ENCODE peak calls at places on chromosomes 4 and X, in nine cellular contexts. One of them, this sample, is unnamed.

GRCh38 chr4:4521069-4521468 is 20.8 kb downstream of the STX18 start:
- DNase-seq in heart left ventricle: no peak
- DNase-seq in prostate gland: no peak
- DNase-seq in fibroblast of the aortic adventitia: peak
- DNase-seq in A549: no peak
- DNase-seq in GM12878: peak
- DNase-seq in cardiac muscle cell: no peak
- DNase-seq in foreskin fibroblast: no peak
- DNase-seq in fibroblast of pulmonary artery: no peak
- DNase-seq in this sample: no peak

GRCh38 chr4:1187182-1187581 is 14.8 kb upstream of the SPON2 start:
- DNase-seq in heart left ventricle: no peak
- DNase-seq in prostate gland: no peak
- DNase-seq in cardiac muscle cell: no peak
- DNase-seq in fibroblast of the aortic adventitia: no peak
- DNase-seq in A549: no peak
- DNase-seq in foreskin fibroblast: no peak
- DNase-seq in fibroblast of pulmonary artery: no peak
- DNase-seq in GM12878: no peak
- DNase-seq in this sample: no peak

GRCh38 chr4:122119739-122120138 is 32.4 kb upstream of the BLTP1 start:
- DNase-seq in A549: no peak
- DNase-seq in cardiac muscle cell: no peak
- DNase-seq in heart left ventricle: no peak
- DNase-seq in foreskin fibroblast: no peak
- DNase-seq in GM12878: no peak
- DNase-seq in prostate gland: no peak
- DNase-seq in fibroblast of the aortic adventitia: no peak
- DNase-seq in fibroblast of pulmonary artery: no peak
- DNase-seq in this sample: no peak

GRCh38 chr4:169270810-169271691 is at the start of gene SH3RF1:
- DNase-seq in fibroblast of pulmonary artery: peak
- DNase-seq in GM12878: no peak
- DNase-seq in prostate gland: peak
- DNase-seq in heart left ventricle: peak
- DNase-seq in A549: peak
- DNase-seq in fibroblast of the aortic adventitia: peak
- DNase-seq in foreskin fibroblast: peak
- DNase-seq in cardiac muscle cell: peak
- DNase-seq in this sample: no peak

GRCh38 chr4:100208459-100208858 is 18.2 kb upstream of the DDIT4L start:
- DNase-seq in fibroblast of the aortic adventitia: peak
- DNase-seq in GM12878: no peak
- DNase-seq in fibroblast of pulmonary artery: peak
- DNase-seq in heart left ventricle: no peak
- DNase-seq in cardiac muscle cell: no peak
- DNase-seq in A549: no peak
- DNase-seq in foreskin fibroblast: no peak
- DNase-seq in prostate gland: no peak
- DNase-seq in this sample: no peak

GRCh38 chr4:162793571-162793970 is 373.1 kb downstream of the NAF1 start:
- DNase-seq in GM12878: no peak
- DNase-seq in prostate gland: no peak
- DNase-seq in fibroblast of the aortic adventitia: no peak
- DNase-seq in A549: no peak
- DNase-seq in heart left ventricle: no peak
- DNase-seq in fibroblast of pulmonary artery: peak
- DNase-seq in foreskin fibroblast: no peak
- DNase-seq in cardiac muscle cell: no peak
- DNase-seq in this sample: no peak

GRCh38 chr4:11424000-11424399 is 4.7 kb downstream of the HS3ST1 start:
- DNase-seq in foreskin fibroblast: no peak
- DNase-seq in A549: peak
- DNase-seq in fibroblast of the aortic adventitia: peak
- DNase-seq in prostate gland: peak
- DNase-seq in fibroblast of pulmonary artery: peak
- DNase-seq in cardiac muscle cell: peak
- DNase-seq in GM12878: no peak
- DNase-seq in heart left ventricle: peak
- DNase-seq in this sample: no peak

GRCh38 chr4:45855857-45856256 is 268.0 kb downstream of the GABRG1 start:
- DNase-seq in prostate gland: no peak
- DNase-seq in A549: no peak
- DNase-seq in heart left ventricle: no peak
- DNase-seq in fibroblast of the aortic adventitia: no peak
- DNase-seq in fibroblast of pulmonary artery: no peak
- DNase-seq in cardiac muscle cell: no peak
- DNase-seq in foreskin fibroblast: no peak
- DNase-seq in GM12878: no peak
- DNase-seq in this sample: no peak

GRCh38 chr4:88315460-88316017 is 31.2 kb upstream of the PPM1K start:
- DNase-seq in prostate gland: no peak
- DNase-seq in fibroblast of pulmonary artery: no peak
- DNase-seq in cardiac muscle cell: no peak
- DNase-seq in fibroblast of the aortic adventitia: no peak
- DNase-seq in heart left ventricle: no peak
- DNase-seq in A549: no peak
- DNase-seq in GM12878: no peak
- DNase-seq in foreskin fibroblast: no peak
- DNase-seq in this sample: no peak

GRCh38 chrX:102154218-102154860 is 1.4 kb downstream of the BEX5 start:
- DNase-seq in GM12878: no peak
- DNase-seq in foreskin fibroblast: no peak
- DNase-seq in prostate gland: peak
- DNase-seq in fibroblast of pulmonary artery: no peak
- DNase-seq in heart left ventricle: no peak
- DNase-seq in fibroblast of the aortic adventitia: no peak
- DNase-seq in cardiac muscle cell: peak
- DNase-seq in A549: no peak
- DNase-seq in this sample: no peak

GRCh38 chr4:20838476-20838875 is 138.2 kb downstream of the PACRGL start:
- DNase-seq in prostate gland: no peak
- DNase-seq in foreskin fibroblast: no peak
- DNase-seq in fibroblast of pulmonary artery: no peak
- DNase-seq in cardiac muscle cell: no peak
- DNase-seq in fibroblast of the aortic adventitia: no peak
- DNase-seq in GM12878: no peak
- DNase-seq in heart left ventricle: no peak
- DNase-seq in A549: no peak
- DNase-seq in this sample: no peak

GRCh38 chrX:142593470-142593869 is 388.4 kb upstream of the MAGEC2 start:
- DNase-seq in foreskin fibroblast: no peak
- DNase-seq in fibroblast of pulmonary artery: no peak
- DNase-seq in heart left ventricle: no peak
- DNase-seq in cardiac muscle cell: no peak
- DNase-seq in fibroblast of the aortic adventitia: no peak
- DNase-seq in GM12878: no peak
- DNase-seq in A549: no peak
- DNase-seq in prostate gland: no peak
- DNase-seq in this sample: no peak

GRCh38 chrX:72276478-72276953 is 532 bp downstream of the RPS4X start:
- DNase-seq in GM12878: no peak
- DNase-seq in A549: no peak
- DNase-seq in prostate gland: no peak
- DNase-seq in foreskin fibroblast: no peak
- DNase-seq in fibroblast of pulmonary artery: no peak
- DNase-seq in fibroblast of the aortic adventitia: no peak
- DNase-seq in heart left ventricle: no peak
- DNase-seq in cardiac muscle cell: no peak
- DNase-seq in this sample: no peak

GRCh38 chr4:123488916-123489315 is 92.3 kb downstream of the SPRY1 start:
- DNase-seq in prostate gland: no peak
- DNase-seq in foreskin fibroblast: peak
- DNase-seq in fibroblast of the aortic adventitia: peak
- DNase-seq in fibroblast of pulmonary artery: peak
- DNase-seq in cardiac muscle cell: no peak
- DNase-seq in heart left ventricle: no peak
- DNase-seq in A549: peak
- DNase-seq in GM12878: peak
- DNase-seq in this sample: no peak

GRCh38 chr4:147741190-147741788 is 9.4 kb downstream of the ARHGAP10 start:
- DNase-seq in A549: no peak
- DNase-seq in cardiac muscle cell: no peak
- DNase-seq in heart left ventricle: no peak
- DNase-seq in foreskin fibroblast: no peak
- DNase-seq in fibroblast of pulmonary artery: no peak
- DNase-seq in GM12878: no peak
- DNase-seq in prostate gland: no peak
- DNase-seq in fibroblast of the aortic adventitia: peak
- DNase-seq in this sample: no peak

GRCh38 chr4:95637047-95637600 is 88.4 kb upstream of the UNC5C start:
- DNase-seq in foreskin fibroblast: no peak
- DNase-seq in prostate gland: no peak
- DNase-seq in fibroblast of the aortic adventitia: peak
- DNase-seq in cardiac muscle cell: peak
- DNase-seq in A549: peak
- DNase-seq in GM12878: no peak
- DNase-seq in heart left ventricle: no peak
- DNase-seq in fibroblast of pulmonary artery: peak
- DNase-seq in this sample: no peak

GRCh38 chrX:129641941-129642340 is 12.8 kb downstream of the APLN start:
- DNase-seq in GM12878: no peak
- DNase-seq in A549: no peak
- DNase-seq in fibroblast of the aortic adventitia: no peak
- DNase-seq in foreskin fibroblast: no peak
- DNase-seq in heart left ventricle: no peak
- DNase-seq in cardiac muscle cell: no peak
- DNase-seq in fibroblast of pulmonary artery: peak
- DNase-seq in prostate gland: no peak
- DNase-seq in this sample: no peak

GRCh38 chrX:67692246-67692645 is 148.4 kb downstream of the AR start:
- DNase-seq in heart left ventricle: no peak
- DNase-seq in prostate gland: no peak
- DNase-seq in foreskin fibroblast: peak
- DNase-seq in A549: no peak
- DNase-seq in fibroblast of pulmonary artery: peak
- DNase-seq in GM12878: no peak
- DNase-seq in cardiac muscle cell: no peak
- DNase-seq in fibroblast of the aortic adventitia: peak
- DNase-seq in this sample: no peak

GRCh38 chrX:44637282-44637681 is 94.6 kb upstream of the FUNDC1 start:
- DNase-seq in fibroblast of the aortic adventitia: no peak
- DNase-seq in heart left ventricle: no peak
- DNase-seq in prostate gland: no peak
- DNase-seq in foreskin fibroblast: no peak
- DNase-seq in GM12878: no peak
- DNase-seq in cardiac muscle cell: no peak
- DNase-seq in A549: no peak
- DNase-seq in fibroblast of pulmonary artery: no peak
- DNase-seq in this sample: no peak
- H3K4me3 ChIP-seq in fibroblast of the aortic adventitia: no peak
- H3K4me3 ChIP-seq in heart left ventricle: no peak
- H3K4me3 ChIP-seq in prostate gland: no peak
- H3K4me3 ChIP-seq in foreskin fibroblast: no peak
- H3K4me3 ChIP-seq in GM12878: no peak
- H3K4me3 ChIP-seq in cardiac muscle cell: no peak
- H3K4me3 ChIP-seq in A549: no peak
- H3K4me3 ChIP-seq in fibroblast of pulmonary artery: no peak
- H3K4me3 ChIP-seq in this sample: no peak

DNA sequence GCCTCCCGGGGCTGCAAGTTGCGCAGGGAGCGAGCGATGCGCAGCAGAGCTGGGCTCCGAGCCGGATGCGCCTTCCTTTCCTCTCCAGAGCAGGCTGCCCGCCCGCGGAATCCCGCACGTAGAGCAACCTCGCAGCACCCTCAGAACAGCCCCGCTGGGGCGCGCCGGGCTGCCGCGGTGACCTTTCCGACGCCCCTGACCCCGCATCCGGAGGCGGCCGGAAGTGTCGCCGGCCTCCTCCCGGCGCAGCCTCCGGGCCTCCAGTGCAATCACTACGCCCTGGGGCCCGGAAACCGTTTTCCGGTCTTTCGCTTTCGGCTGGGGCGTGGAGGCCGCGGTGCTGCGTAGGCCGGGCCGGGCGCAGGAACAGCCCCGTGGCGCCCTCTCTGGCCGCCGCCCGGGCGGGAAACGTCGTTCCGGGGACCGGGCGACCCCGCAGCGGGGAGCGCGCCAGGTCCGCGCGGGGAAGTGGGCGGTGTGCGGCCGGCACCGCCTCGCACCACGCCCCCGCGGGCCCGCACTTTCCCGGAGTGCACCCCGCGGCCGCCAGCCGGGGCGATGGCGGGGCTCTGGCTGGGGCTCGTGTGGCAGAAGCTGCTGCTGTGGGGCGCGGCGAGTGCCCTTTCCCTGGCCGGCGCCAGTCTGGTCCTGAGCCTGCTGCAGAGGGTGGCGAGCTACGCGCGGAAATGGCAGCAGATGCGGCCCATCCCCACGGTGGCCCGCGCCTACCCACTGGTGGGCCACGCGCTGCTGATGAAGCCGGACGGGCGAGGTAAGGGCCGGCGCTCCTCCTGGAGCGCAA is at the start of gene CYP4V2:
- DNase-seq in fibroblast of pulmonary artery: peak
- DNase-seq in A549: peak
- DNase-seq in foreskin fibroblast: peak
- DNase-seq in heart left ventricle: peak
- DNase-seq in cardiac muscle cell: peak
- DNase-seq in fibroblast of the aortic adventitia: peak
- DNase-seq in prostate gland: peak
- DNase-seq in GM12878: peak
- DNase-seq in this sample: peak
- TF ChIP-seq CTCF in fibroblast of pulmonary artery: no peak
- TF ChIP-seq CTCF in A549: peak
- TF ChIP-seq CTCF in foreskin fibroblast: no peak
- TF ChIP-seq CTCF in heart left ventricle: peak
- TF ChIP-seq CTCF in cardiac muscle cell: peak
- TF ChIP-seq CTCF in fibroblast of the aortic adventitia: peak
- TF ChIP-seq CTCF in prostate gland: no peak
- TF ChIP-seq CTCF in GM12878: peak
- TF ChIP-seq CTCF in this sample: peak

DNA sequence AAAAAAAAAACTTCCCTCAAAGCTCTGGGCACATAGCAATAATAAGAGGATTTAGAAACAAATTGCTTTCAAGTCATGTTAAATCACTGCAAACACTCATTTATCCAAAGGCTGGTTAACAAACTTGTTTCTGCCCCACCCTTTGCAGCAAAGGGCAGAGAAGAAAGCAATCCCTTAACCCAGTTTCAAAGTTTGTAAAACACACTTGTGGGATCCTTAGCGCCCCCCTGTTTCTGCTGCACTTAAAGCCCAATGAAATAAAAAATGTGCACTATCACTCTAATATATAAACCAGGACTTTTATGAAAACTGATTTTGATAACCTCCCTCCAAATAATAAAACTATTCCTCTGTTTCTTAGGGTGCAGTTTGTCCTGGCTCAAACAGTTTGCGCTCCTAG is 3.3 kb upstream of the PCDH10 start:
- DNase-seq in fibroblast of the aortic adventitia: no peak
- DNase-seq in A549: no peak
- DNase-seq in GM12878: no peak
- DNase-seq in fibroblast of pulmonary artery: no peak
- DNase-seq in prostate gland: no peak
- DNase-seq in foreskin fibroblast: no peak
- DNase-seq in heart left ventricle: no peak
- DNase-seq in cardiac muscle cell: no peak
- DNase-seq in this sample: no peak
- H3K4me3 ChIP-seq in fibroblast of the aortic adventitia: no peak
- H3K4me3 ChIP-seq in A549: peak
- H3K4me3 ChIP-seq in GM12878: no peak
- H3K4me3 ChIP-seq in fibroblast of pulmonary artery: peak
- H3K4me3 ChIP-seq in prostate gland: no peak
- H3K4me3 ChIP-seq in foreskin fibroblast: peak
- H3K4me3 ChIP-seq in heart left ventricle: no peak
- H3K4me3 ChIP-seq in cardiac muscle cell: peak
- H3K4me3 ChIP-seq in this sample: no peak

GRCh38 chrX:30822068-30822671 is 66.9 kb downstream of the TAB3 start:
- DNase-seq in prostate gland: no peak
- DNase-seq in heart left ventricle: no peak
- DNase-seq in fibroblast of the aortic adventitia: no peak
- DNase-seq in A549: no peak
- DNase-seq in foreskin fibroblast: no peak
- DNase-seq in fibroblast of pulmonary artery: peak
- DNase-seq in cardiac muscle cell: no peak
- DNase-seq in GM12878: peak
- DNase-seq in this sample: peak
- TF ChIP-seq CTCF in prostate gland: no peak
- TF ChIP-seq CTCF in heart left ventricle: no peak
- TF ChIP-seq CTCF in fibroblast of the aortic adventitia: peak
- TF ChIP-seq CTCF in A549: peak
- TF ChIP-seq CTCF in foreskin fibroblast: no peak
- TF ChIP-seq CTCF in fibroblast of pulmonary artery: no peak
- TF ChIP-seq CTCF in cardiac muscle cell: no peak
- TF ChIP-seq CTCF in GM12878: no peak
- TF ChIP-seq CTCF in this sample: peak

This sample was measured in GM12864.